ENCODE peak calls at places on chromosomes 3 and 15, in four cellular contexts. One of them, this sample, is unnamed. For H3K36me3, the result is how much of the 10 kb centered on the place peaks cover.

GRCh38 chr15:59221479-59221878 is 14.8 kb downstream of the LDHAL6B start:
- DNase-seq in GM23338: no peak
- DNase-seq in fibroblast of lung: no peak
- DNase-seq in hepatocyte: no peak
- DNase-seq in this sample: no peak

GRCh38 chr3:143973352-143974021 is 1.9 kb downstream of the DIPK2A start:
- DNase-seq in GM23338: no peak
- DNase-seq in fibroblast of lung: peak
- DNase-seq in hepatocyte: peak
- DNase-seq in this sample: peak

GRCh38 chr3:158810823-158811425 is 9.1 kb downstream of the MFSD1 start:
- DNase-seq in GM23338: no peak
- DNase-seq in fibroblast of lung: no peak
- DNase-seq in hepatocyte: no peak
- DNase-seq in this sample: peak

GRCh38 chr3:56976666-56977560 is 83.6 kb upstream of the SPATA12 start:
- DNase-seq in GM23338: peak
- DNase-seq in fibroblast of lung: peak
- DNase-seq in hepatocyte: peak
- DNase-seq in this sample: no peak

GRCh38 chr15:45253330-45253729 is 1.3 kb downstream of the SLC28A2 start:
- DNase-seq in GM23338: peak
- DNase-seq in fibroblast of lung: no peak
- DNase-seq in hepatocyte: no peak
- DNase-seq in this sample: no peak

GRCh38 chr3:172355836-172356235 is 92.4 kb downstream of the GHSR start:
- DNase-seq in GM23338: no peak
- DNase-seq in fibroblast of lung: peak
- DNase-seq in hepatocyte: peak
- DNase-seq in this sample: peak

GRCh38 chr15:92393287-92393993 is at the start of gene ST8SIA2:
- DNase-seq in GM23338: peak
- DNase-seq in fibroblast of lung: peak
- DNase-seq in hepatocyte: peak
- DNase-seq in this sample: peak

GRCh38 chr3:142947799-142948575 is 15.5 kb downstream of the PAQR9 start:
- DNase-seq in GM23338: peak
- DNase-seq in fibroblast of lung: no peak
- DNase-seq in hepatocyte: no peak
- DNase-seq in this sample: peak

GRCh38 chr3:81753416-81754014 is 7.9 kb downstream of the GBE1 start:
- DNase-seq in GM23338: no peak
- DNase-seq in fibroblast of lung: no peak
- DNase-seq in hepatocyte: no peak
- DNase-seq in this sample: no peak
- H3K36me3 ChIP-seq in GM23338: under half
- H3K36me3 ChIP-seq in fibroblast of lung: under half
- H3K36me3 ChIP-seq in hepatocyte: under half
- H3K36me3 ChIP-seq in this sample: under half

DNA sequence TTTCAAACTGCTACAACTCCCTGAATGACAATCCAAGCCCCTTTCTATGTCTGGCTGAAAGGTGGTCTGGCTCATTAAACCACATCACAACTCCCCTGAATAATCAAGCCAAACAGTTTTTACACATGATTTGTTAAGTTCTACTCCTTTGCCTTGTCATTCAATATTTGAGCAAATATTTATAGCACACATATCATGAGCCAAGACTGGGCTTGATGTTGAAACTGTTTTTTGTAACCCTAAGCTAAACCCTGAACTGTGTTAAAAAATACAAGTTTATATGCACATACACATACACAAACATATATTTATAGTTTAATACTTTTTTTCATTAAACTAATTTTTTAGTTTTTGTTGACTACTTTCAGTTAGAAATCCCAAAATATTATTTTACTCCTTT is 125.6 kb downstream of the RBMS3 start:
- DNase-seq in GM23338: no peak
- DNase-seq in fibroblast of lung: peak
- DNase-seq in hepatocyte: no peak
- DNase-seq in this sample: no peak
- H3K4me2 ChIP-seq in GM23338: no peak
- H3K4me2 ChIP-seq in fibroblast of lung: no peak
- H3K4me2 ChIP-seq in hepatocyte: no peak
- H3K4me2 ChIP-seq in this sample: no peak

GRCh38 chr3:45409369-45409768 is 21.0 kb downstream of the LARS2 start:
- DNase-seq in GM23338: no peak
- DNase-seq in fibroblast of lung: no peak
- DNase-seq in hepatocyte: no peak
- DNase-seq in this sample: no peak
- H3K36me3 ChIP-seq in GM23338: under half
- H3K36me3 ChIP-seq in fibroblast of lung: under half
- H3K36me3 ChIP-seq in hepatocyte: under half
- H3K36me3 ChIP-seq in this sample: under half

GRCh38 chr3:36909181-36909580 is 35.7 kb downstream of the TRANK1 start:
- DNase-seq in GM23338: no peak
- DNase-seq in fibroblast of lung: no peak
- DNase-seq in hepatocyte: no peak
- DNase-seq in this sample: no peak

GRCh38 chr3:36907911-36908646 is 36.8 kb downstream of the TRANK1 start:
- DNase-seq in GM23338: peak
- DNase-seq in fibroblast of lung: peak
- DNase-seq in hepatocyte: no peak
- DNase-seq in this sample: peak

GRCh38 chr3:36908647-36909180 is 36.1 kb downstream of the TRANK1 start:
- DNase-seq in GM23338: no peak
- DNase-seq in fibroblast of lung: no peak
- DNase-seq in hepatocyte: no peak
- DNase-seq in this sample: no peak

GRCh38 chr3:36911990-36912804 is 32.7 kb downstream of the TRANK1 start:
- DNase-seq in GM23338: no peak
- DNase-seq in fibroblast of lung: peak
- DNase-seq in hepatocyte: peak
- DNase-seq in this sample: peak

GRCh38 chr3:36909666-36910065 is 35.2 kb downstream of the TRANK1 start:
- DNase-seq in GM23338: no peak
- DNase-seq in fibroblast of lung: no peak
- DNase-seq in hepatocyte: no peak
- DNase-seq in this sample: no peak
- H3K4me2 ChIP-seq in GM23338: no peak
- H3K4me2 ChIP-seq in fibroblast of lung: no peak
- H3K4me2 ChIP-seq in hepatocyte: no peak
- H3K4me2 ChIP-seq in this sample: no peak

GRCh38 chr3:113660901-113661300 is 35.5 kb downstream of the USF3 start:
- DNase-seq in GM23338: no peak
- DNase-seq in fibroblast of lung: peak
- DNase-seq in hepatocyte: no peak
- DNase-seq in this sample: no peak
- H3K36me3 ChIP-seq in GM23338: under half
- H3K36me3 ChIP-seq in fibroblast of lung: under half
- H3K36me3 ChIP-seq in hepatocyte: under half
- H3K36me3 ChIP-seq in this sample: under half

GRCh38 chr15:52005748-52006701 is 13.0 kb upstream of the MAPK6 start:
- DNase-seq in GM23338: no peak
- DNase-seq in fibroblast of lung: peak
- DNase-seq in hepatocyte: no peak
- DNase-seq in this sample: peak
- H3K4me2 ChIP-seq in GM23338: no peak
- H3K4me2 ChIP-seq in fibroblast of lung: no peak
- H3K4me2 ChIP-seq in hepatocyte: no peak
- H3K4me2 ChIP-seq in this sample: peak

GRCh38 chr3:53581671-53582070 is 87.3 kb downstream of the CACNA1D start:
- DNase-seq in GM23338: no peak
- DNase-seq in fibroblast of lung: no peak
- DNase-seq in hepatocyte: no peak
- DNase-seq in this sample: peak

GRCh38 chr3:53583161-53583690 is 88.8 kb downstream of the CACNA1D start:
- DNase-seq in GM23338: no peak
- DNase-seq in fibroblast of lung: no peak
- DNase-seq in hepatocyte: no peak
- DNase-seq in this sample: peak

GRCh38 chr3:53589201-53589600 is 94.8 kb downstream of the CACNA1D start:
- DNase-seq in GM23338: no peak
- DNase-seq in fibroblast of lung: no peak
- DNase-seq in hepatocyte: no peak
- DNase-seq in this sample: no peak

GRCh38 chr3:53588122-53588521 is 93.7 kb downstream of the CACNA1D start:
- DNase-seq in GM23338: no peak
- DNase-seq in fibroblast of lung: no peak
- DNase-seq in hepatocyte: no peak
- DNase-seq in this sample: peak

GRCh38 chr3:53585042-53585441 is 90.6 kb downstream of the CACNA1D start:
- DNase-seq in GM23338: no peak
- DNase-seq in fibroblast of lung: no peak
- DNase-seq in hepatocyte: no peak
- DNase-seq in this sample: no peak
- H3K36me3 ChIP-seq in GM23338: under half
- H3K36me3 ChIP-seq in fibroblast of lung: under half
- H3K36me3 ChIP-seq in hepatocyte: under half
- H3K36me3 ChIP-seq in this sample: under half

This sample was measured in mammary epithelial cell.